ENCODE peak calls at places on chromosomes 11 and 22, in eight cellular contexts. K, E, V, T, G, C, A and Q are unnamed samples.

GRCh38 chr11:128695539-128696221 is 1.8 kb downstream of the FLI1 start:
- DNase-seq in G (no peak), T (no peak), A (no peak), V (peak), E (no peak), C (peak), K (peak), Q (no peak)

GRCh38 chr11:115928811-115929210 is 424.6 kb upstream of the CADM1 start:
- DNase-seq in E (no peak), V (no peak), A (no peak), T (no peak), K (no peak), G (no peak), C (no peak), Q (no peak)

GRCh38 chr22:46024136-46024840 is 47.3 kb upstream of the WNT7B start:
- DNase-seq in V (no peak), C (peak), K (no peak), T (no peak), E (no peak), G (no peak), A (no peak), Q (peak)

GRCh38 chr11:1882265-1883238 is 9.1 kb downstream of the PRR33 start:
- DNase-seq in C (peak), V (peak), K (peak), G (peak), A (peak), T (peak), E (peak), Q (peak)

GRCh38 chr11:20451568-20451967 is 64.1 kb downstream of the PRMT3 start:
- DNase-seq in T (no peak), V (no peak), K (peak), E (no peak), C (no peak), A (peak), G (no peak), Q (no peak)

GRCh38 chr11:76371170-76371569 is 9.8 kb downstream of the THAP12 start:
- DNase-seq in G (no peak), A (peak), C (peak), V (no peak), E (no peak), K (peak), T (no peak), Q (no peak)

GRCh38 chr22:43004362-43005035 is 10.4 kb downstream of the PACSIN2 start:
- DNase-seq in V (no peak), G (no peak), T (no peak), E (no peak), A (no peak), K (peak), C (peak), Q (peak)

GRCh38 chr11:17611049-17611448 is 64.0 kb downstream of the OTOG start:
- DNase-seq in V (no peak), T (no peak), E (no peak), G (no peak), C (peak), A (no peak), K (no peak), Q (no peak)

GRCh38 chr11:14813506-14813905 is 78.5 kb downstream of the CYP2R1 start:
- DNase-seq in G (no peak), T (no peak), C (no peak), E (no peak), K (no peak), A (no peak), V (no peak), Q (no peak)

GRCh38 chr22:48940988-48941902 is 886.4 kb downstream of the BRD1 start:
- DNase-seq in T (no peak), E (no peak), G (no peak), A (no peak), V (peak), C (peak), K (no peak), Q (peak)

GRCh38 chr11:13008625-13009475 is at the start of gene RASSF10:
- DNase-seq in G (peak), T (peak), V (peak), K (no peak), E (peak), C (peak), A (peak), Q (no peak)

GRCh38 chr11:68498313-68498712 is 37.8 kb downstream of the PPP6R3 start:
- DNase-seq in C (no peak), T (no peak), G (no peak), A (no peak), E (no peak), V (no peak), K (no peak), Q (no peak)

GRCh38 chr11:73271936-73272679 is at the start of gene P2RY6:
- DNase-seq in A (peak), E (peak), T (no peak), V (peak), C (peak), K (peak), G (peak), Q (no peak)

GRCh38 chr11:106961518-106961917 is 56.8 kb downstream of the GUCY1A2 start:
- DNase-seq in A (peak), T (no peak), C (peak), K (peak), V (no peak), E (no peak), G (no peak), Q (no peak)

GRCh38 chr22:36886016-36886415 is 25.2 kb downstream of the NCF4 start:
- DNase-seq in T (no peak), V (no peak), E (no peak), K (no peak), G (no peak), A (no peak), C (no peak), Q (no peak)

GRCh38 chr11:70278994-70279393 is 8.5 kb downstream of the PPFIA1 start:
- DNase-seq in C (no peak), T (no peak), G (no peak), A (no peak), V (no peak), E (no peak), K (no peak), Q (peak)

GRCh38 chr11:111982019-111982464 is 43.2 kb upstream of the DLAT start:
- DNase-seq in A (peak), C (peak), T (no peak), K (peak), G (peak), E (peak), V (peak), Q (no peak)

GRCh38 chr22:27952091-27952490 is 33.0 kb upstream of the PITPNB start:
- DNase-seq in T (no peak), G (no peak), E (no peak), A (peak), C (no peak), K (peak), V (no peak), Q (no peak)

GRCh38 chr22:36765943-36766450 is 9.9 kb downstream of the IFT27 start:
- DNase-seq in E (no peak), T (no peak), A (no peak), C (peak), G (no peak), V (peak), K (no peak), Q (peak)

DNA sequence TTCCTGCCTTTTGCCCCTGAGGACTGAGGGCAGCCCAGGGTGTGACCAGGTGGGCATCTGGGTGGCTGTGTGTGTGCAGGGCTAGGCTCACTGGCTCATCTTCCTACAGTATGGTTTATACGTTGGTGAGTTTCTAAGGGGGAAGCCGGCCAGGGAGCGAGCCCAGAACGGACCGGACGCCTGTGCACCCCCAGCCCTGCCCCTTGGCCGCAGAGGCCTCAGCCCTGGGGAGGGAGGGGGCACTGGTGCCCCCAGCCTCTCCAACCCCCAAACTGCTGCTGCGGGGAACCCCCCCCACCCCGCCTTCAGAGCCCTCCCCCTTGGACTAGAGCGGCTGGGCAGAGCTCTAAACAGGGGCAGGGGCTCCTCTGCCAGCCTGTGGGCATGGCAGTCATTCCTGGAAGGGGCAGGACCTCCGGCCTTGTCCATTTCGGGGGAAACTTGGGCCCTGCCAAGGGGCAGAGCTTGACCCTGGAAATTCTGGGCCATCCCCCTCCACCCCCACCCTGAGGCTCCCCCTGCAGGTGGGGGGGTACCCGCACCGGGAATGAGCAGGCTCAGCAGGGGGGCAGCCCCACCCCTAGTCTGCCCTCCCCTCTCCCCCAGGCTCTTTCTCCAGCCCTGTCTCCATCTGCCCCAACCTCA is 5.4 kb downstream of the YIF1A start:
- DNase-seq in C (no peak), A (no peak), V (no peak), G (no peak), E (no peak), K (no peak), T (no peak), Q (no peak)
- TF ChIP-seq CTCF in C (no peak), A (no peak), V (no peak), G (peak), E (peak), K (no peak), T (no peak), Q (peak)

DNA sequence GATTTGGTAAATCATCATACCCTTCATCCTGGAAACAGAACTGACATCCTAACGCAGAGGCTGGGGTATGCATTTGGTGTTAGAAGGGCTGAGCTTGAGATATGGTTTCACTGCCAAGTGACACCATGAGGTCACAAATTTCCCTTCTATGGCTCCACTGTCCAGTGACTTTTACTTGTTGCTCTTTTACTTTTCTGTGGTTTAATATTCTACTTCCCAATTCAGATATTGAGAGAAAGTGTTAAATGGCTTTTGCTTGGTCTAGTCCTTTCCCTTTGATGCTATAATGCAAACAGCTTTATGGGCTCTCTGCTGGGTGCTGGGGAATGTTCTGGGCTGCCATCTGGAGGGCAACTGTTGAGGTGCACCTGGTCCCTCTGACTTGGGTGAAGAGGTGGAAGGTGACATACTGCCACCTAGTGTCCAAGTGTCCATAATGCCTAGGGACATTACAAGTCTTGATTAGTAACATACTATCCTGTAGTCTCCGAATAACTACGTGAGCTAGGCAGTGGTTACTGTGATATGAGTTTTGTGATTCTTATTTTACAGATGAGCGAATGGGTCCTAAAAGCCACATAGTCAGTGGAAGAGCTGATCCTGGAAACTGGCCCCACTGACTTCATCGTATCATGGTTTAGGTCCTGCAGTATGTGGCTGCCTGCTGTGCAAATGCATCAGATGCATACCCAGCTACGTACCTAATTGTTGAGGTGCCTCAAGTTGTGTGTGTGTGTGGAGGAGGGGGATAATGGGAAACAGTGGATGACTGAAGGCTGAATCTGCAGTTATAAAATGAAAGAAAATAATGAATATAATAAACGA is 149.1 kb upstream of the RAG2 start:
- DNase-seq in G (peak), E (peak), K (peak), T (peak), V (peak), C (peak), A (peak), Q (no peak)
- TF ChIP-seq CTCF in G (peak), E (peak), K (peak), T (peak), V (peak), C (peak), A (peak), Q (peak)

GRCh38 chr11:118435893-118436624 is at the start of gene KMT2A:
- DNase-seq in E (peak), K (peak), V (peak), G (peak), T (peak), C (peak), A (peak), Q (peak)

GRCh38 chr11:118434123-118434552 is 2.2 kb upstream of the KMT2A start:
- DNase-seq in A (no peak), T (no peak), G (no peak), E (no peak), C (no peak), V (no peak), K (no peak), Q (no peak)

GRCh38 chr11:118436639-118437045 is 350 bp downstream of the KMT2A start:
- DNase-seq in C (no peak), A (no peak), E (no peak), V (peak), G (no peak), K (peak), T (peak), Q (no peak)

GRCh38 chr11:118435233-118435892 is 929 bp upstream of the KMT2A start:
- DNase-seq in C (peak), V (peak), G (peak), K (peak), A (no peak), E (peak), T (peak), Q (no peak)

GRCh38 chr11:118434553-118435232 is 1.6 kb upstream of the KMT2A start:
- DNase-seq in T (peak), K (peak), C (peak), E (peak), V (peak), G (peak), A (no peak), Q (no peak)
- TF ChIP-seq CTCF in T (no peak), K (no peak), C (no peak), E (no peak), V (no peak), G (no peak), A (no peak), Q (peak)

GRCh38 chr11:66344550-66345315 is at the start of gene BRMS1:
- DNase-seq in C (peak), G (peak), E (peak), T (peak), V (peak), A (peak), K (peak), Q (peak)

GRCh38 chr11:66345316-66345649 is 379 bp upstream of the BRMS1 start:
- DNase-seq in A (no peak), T (no peak), G (no peak), C (no peak), K (no peak), E (no peak), V (no peak), Q (no peak)

GRCh38 chr11:66347425-66348276 is at the start of gene B4GAT1:
- DNase-seq in T (peak), K (peak), A (peak), G (peak), E (peak), C (peak), V (peak), Q (no peak)

GRCh38 chr11:66346476-66347424 is 679 bp downstream of the B4GAT1 start:
- DNase-seq in A (no peak), G (peak), K (no peak), V (no peak), C (peak), E (peak), T (no peak), Q (no peak)

GRCh38 chr11:66349084-66349386 is 1.6 kb upstream of the B4GAT1 start:
- DNase-seq in C (no peak), T (no peak), V (no peak), K (no peak), G (no peak), A (no peak), E (no peak), Q (no peak)
- TF ChIP-seq CTCF in C (no peak), T (no peak), V (no peak), K (no peak), G (no peak), A (no peak), E (no peak), Q (no peak)

DNA sequence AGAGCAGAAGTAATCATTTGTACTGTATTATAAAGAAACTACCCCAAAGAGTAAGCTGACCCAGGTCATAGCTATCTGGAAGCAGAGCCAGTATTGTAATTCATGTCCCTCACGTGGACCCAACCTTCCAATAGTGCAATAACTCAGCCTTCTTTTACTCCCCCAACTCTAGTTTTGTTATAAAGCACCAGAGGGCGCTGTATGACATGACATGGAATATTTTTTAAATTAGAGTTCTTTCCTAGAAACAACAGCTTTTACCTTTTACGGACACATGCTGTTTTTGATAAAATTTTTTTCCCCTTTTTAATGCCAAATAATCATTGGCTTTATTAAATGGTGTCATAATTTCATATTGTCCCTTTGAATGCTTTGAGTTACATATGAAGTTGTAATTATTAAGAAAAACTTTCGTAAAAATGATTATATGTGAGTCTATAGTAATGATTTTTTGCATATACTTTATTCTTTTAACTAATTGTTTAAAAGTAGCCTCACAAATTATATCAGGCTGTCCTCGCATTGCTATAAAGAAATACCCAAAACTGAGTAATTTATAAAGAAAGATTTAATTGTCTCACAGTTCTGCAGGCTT is 76.9 kb downstream of the DKK3 start:
- DNase-seq in T (no peak), V (no peak), K (peak), A (peak), G (no peak), E (peak), C (peak), Q (no peak)
- TF ChIP-seq CTCF in T (peak), V (peak), K (peak), A (peak), G (peak), E (peak), C (peak), Q (peak)

DNA sequence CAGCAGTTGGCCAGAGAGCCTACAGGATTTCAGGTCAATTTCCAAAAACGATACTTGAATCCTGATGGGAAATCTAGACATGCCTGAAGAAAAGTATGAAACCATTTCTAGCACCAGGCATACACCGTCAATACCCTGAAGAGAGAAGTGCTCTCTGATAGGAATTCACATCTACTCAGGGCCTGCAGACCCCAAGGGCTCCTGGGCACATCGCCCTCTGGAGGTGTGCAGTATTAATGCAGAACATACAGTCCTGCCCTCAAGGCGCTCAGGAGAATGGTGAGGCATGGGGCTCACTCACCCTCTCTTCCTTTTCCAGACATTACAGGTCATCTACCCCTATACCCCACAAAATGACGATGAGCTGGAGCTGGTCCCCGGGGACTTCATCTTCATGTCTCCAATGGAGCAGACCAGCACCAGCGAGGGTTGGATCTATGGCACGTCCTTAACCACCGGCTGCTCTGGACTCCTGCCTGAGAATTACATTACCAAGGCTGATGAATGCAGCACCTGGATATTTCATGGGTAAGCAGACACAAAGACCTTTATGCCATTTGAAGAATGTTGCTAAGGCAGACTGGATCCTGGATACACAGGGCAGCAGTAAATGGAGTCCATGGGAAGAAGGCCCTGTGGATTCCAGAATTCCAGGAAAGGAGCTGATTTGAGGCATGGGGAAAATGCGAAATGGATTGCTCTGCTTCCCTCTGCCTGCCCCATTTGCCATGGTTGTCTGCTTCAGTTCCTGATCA is 49.3 kb upstream of the CRTAM start:
- DNase-seq in E (no peak), A (no peak), G (no peak), C (peak), K (no peak), T (no peak), V (no peak), Q (no peak)
- TF ChIP-seq CTCF in E (peak), A (peak), G (peak), C (peak), K (no peak), T (no peak), V (peak), Q (peak)

DNA sequence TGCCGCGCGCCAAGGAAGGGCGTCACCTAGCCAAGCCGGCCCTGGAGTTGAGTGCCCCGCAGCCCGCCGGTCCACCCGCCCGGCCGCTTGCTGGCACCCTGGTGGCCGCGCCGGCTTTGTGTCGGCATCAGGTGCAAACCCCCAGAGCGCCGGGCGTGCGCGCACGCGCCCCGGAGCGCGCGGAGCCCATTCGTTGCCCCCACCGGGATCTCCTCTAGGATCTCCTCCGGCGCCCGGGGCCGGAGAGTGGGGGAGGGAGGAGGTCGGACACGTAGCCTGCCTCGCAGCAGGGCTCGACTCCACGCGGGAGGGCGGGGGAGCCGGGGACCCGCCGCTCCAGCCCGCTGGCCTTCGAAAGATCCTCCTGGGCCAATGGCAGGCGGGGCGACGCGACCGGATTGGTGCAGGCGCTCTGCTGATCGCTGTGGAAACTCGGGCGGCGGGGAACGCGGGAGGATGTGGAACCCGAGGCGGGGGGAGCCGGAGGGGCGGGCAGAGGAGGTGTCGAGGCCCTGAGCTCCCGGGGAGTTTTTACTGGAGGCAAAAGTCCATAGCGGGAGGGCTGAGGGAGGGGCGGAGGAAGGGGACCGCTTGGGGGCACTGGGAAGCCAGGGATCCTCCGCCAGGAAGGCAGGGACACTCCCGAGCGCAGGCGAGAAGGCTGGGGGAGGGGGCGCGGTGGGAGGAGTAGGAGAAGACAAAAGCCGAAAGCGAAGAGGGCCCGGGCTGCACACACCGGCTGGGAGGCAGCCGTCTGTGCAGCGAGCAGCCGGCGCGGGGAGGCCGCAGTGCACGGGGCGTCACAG is at the start of gene FADS2:
- DNase-seq in E (peak), T (peak), A (peak), V (peak), G (peak), K (peak), C (peak), Q (peak)
- TF ChIP-seq CTCF in E (no peak), T (no peak), A (peak), V (peak), G (no peak), K (no peak), C (no peak), Q (peak)